ENCODE peak calls at places on chromosomes 7 and 10, in six cellular contexts. S is right lobe of liver, X is uterus, Z is body of pancreas, W is Peyer's patch, J is suprapubic skin. B is an unnamed sample.

GRCh38 chr10:24891823-24892222 is 60.6 kb downstream of the PRTFDC1 start:
- DNase-seq in S (no peak), X (no peak), Z (no peak), W (no peak), J (no peak), B (no peak)

GRCh38 chr7:72183835-72184234 is 228.3 kb downstream of the CALN1 start:
- DNase-seq in S (no peak), X (no peak), Z (no peak), W (no peak), J (no peak), B (no peak)

GRCh38 chr10:69065406-69066361 is 22.2 kb upstream of the SRGN start:
- DNase-seq in S (no peak), X (no peak), Z (peak; percentile 20), W (no peak), J (no peak), B (no peak)

GRCh38 chr7:130943336-130943901 is 209.4 kb upstream of the KLF14 start:
- DNase-seq in S (no peak), X (no peak), Z (no peak), W (no peak), J (no peak), B (no peak)

GRCh38 chr10:29861811-29862505 is 197.4 kb downstream of the JCAD start:
- DNase-seq in S (no peak), X (no peak), Z (no peak), W (no peak), J (no peak), B (no peak)

GRCh38 chr10:80108576-80109239 is 23.8 kb upstream of the PLAC9 start:
- DNase-seq in S (no peak), X (no peak), Z (no peak), W (no peak), J (no peak), B (no peak)

GRCh38 chr10:3942930-3943489 is 158.0 kb upstream of the KLF6 start:
- DNase-seq in S (no peak), X (no peak), Z (no peak), W (no peak), J (no peak), B (no peak)

GRCh38 chr10:59894114-59894513 is 12.2 kb downstream of the CCDC6 start:
- DNase-seq in S (no peak), X (peak; percentile 70), Z (peak; percentile 80), W (no peak), J (no peak), B (peak; percentile 69)

GRCh38 chr10:23046032-23046431 is 49.3 kb upstream of the MSRB2 start:
- DNase-seq in S (no peak), X (no peak), Z (no peak), W (no peak), J (no peak), B (no peak)

GRCh38 chr10:71931295-71931694 is 32.9 kb upstream of the CHST3 start:
- DNase-seq in S (no peak), X (no peak), Z (no peak), W (no peak), J (no peak), B (no peak)

GRCh38 chr7:50661345-50662058 is 96.3 kb upstream of the DDC start:
- DNase-seq in S (no peak), X (no peak), Z (no peak), W (peak; percentile 75), J (no peak), B (no peak)

GRCh38 chr7:46485481-46486065 is 564.5 kb upstream of the IGFBP3 start:
- DNase-seq in S (no peak), X (no peak), Z (no peak), W (no peak), J (no peak), B (no peak)

GRCh38 chr10:121772890-121773289 is 154.9 kb downstream of the ATE1 start:
- DNase-seq in S (no peak), X (no peak), Z (no peak), W (no peak), J (no peak), B (no peak)

GRCh38 chr7:157976406-157976805 is 611.2 kb downstream of the PTPRN2 start:
- DNase-seq in S (no peak), X (no peak), Z (no peak), W (no peak), J (no peak), B (no peak)

GRCh38 chr10:62046522-62047239 is 145.2 kb downstream of the ARID5B start:
- DNase-seq in S (no peak), X (peak; percentile 63), Z (no peak), W (no peak), J (no peak), B (no peak)

GRCh38 chr10:28331821-28332220 is 29.0 kb upstream of the MPP7 start:
- DNase-seq in S (no peak), X (no peak), Z (peak; percentile 25), W (no peak), J (no peak), B (no peak)

GRCh38 chr10:42962120-42962901 is 114.6 kb upstream of the RET start:
- DNase-seq in S (peak; percentile 15), X (no peak), Z (no peak), W (no peak), J (peak; percentile 76), B (peak; percentile 2)

GRCh38 chr10:43225787-43226153 is 41.1 kb downstream of the RASGEF1A start:
- DNase-seq in S (peak; percentile 14), X (peak; percentile 10), Z (no peak), W (no peak), J (peak; percentile 59), B (peak; percentile 3)

GRCh38 chr7:1159933-1160664 is at the start of gene ZFAND2A:
- DNase-seq in S (peak; percentile 100), X (peak; percentile 98), Z (peak; percentile 99), W (peak; percentile 99), J (peak; percentile 99), B (peak; percentile 99)
- TF ChIP-seq POLR2A in S (peak; percentile 90), X (peak; percentile 88), Z (peak; percentile 94), W (peak; percentile 78), J (no peak), B (peak; percentile 96)

DNA sequence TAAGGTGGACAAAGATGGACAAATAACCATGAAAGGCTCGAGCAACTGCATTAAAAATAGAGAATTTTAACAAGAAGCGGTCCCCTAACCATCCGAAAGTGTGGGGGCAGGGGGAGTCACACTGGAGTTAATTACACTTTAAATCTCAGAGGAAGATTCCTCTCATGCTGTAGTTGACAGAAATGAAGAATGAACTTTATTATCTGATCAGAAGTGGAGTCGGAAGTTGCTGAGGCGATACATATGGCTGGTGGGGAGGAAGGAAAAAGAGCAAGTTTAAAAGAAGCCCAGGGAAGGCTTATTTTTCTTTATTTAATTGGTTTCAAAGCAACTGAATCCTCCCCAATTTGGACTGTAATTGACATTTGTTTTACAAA is 102.3 kb upstream of the FAM171A1 start:
- DNase-seq in S (no peak), X (no peak), Z (no peak), W (no peak), J (no peak), B (no peak)
- H3K4me3 ChIP-seq in S (no peak overlapping the region), X (no peak overlapping the region), Z (no peak overlapping the region), W (no peak overlapping the region), J (no peak overlapping the region), B (no peak overlapping the region)

GRCh38 chr10:132494831-132495230 is 42.8 kb upstream of the INPP5A start:
- DNase-seq in S (no peak), X (peak; percentile 17), Z (peak; percentile 2), W (no peak), J (no peak), B (no peak)
- TF ChIP-seq POLR2A in S (no peak), X (no peak), Z (no peak), W (no peak), J (no peak), B (no peak)

GRCh38 chr10:16819436-16819835 is 2.2 kb upstream of the RSU1 start:
- DNase-seq in S (no peak), X (no peak), Z (no peak), W (no peak), J (no peak), B (no peak)

GRCh38 chr10:16816142-16816541 is 1.1 kb downstream of the RSU1 start:
- DNase-seq in S (no peak), X (no peak), Z (peak; percentile 53), W (no peak), J (no peak), B (no peak)

GRCh38 chr10:16819026-16819425 is 1.8 kb upstream of the RSU1 start:
- DNase-seq in S (no peak), X (no peak), Z (no peak), W (no peak), J (no peak), B (no peak)

GRCh38 chr10:16817125-16818019 is at the start of gene RSU1:
- DNase-seq in S (peak; percentile 100), X (peak; percentile 100), Z (peak; percentile 100), W (peak; percentile 100), J (peak; percentile 100), B (peak; percentile 100)

DNA sequence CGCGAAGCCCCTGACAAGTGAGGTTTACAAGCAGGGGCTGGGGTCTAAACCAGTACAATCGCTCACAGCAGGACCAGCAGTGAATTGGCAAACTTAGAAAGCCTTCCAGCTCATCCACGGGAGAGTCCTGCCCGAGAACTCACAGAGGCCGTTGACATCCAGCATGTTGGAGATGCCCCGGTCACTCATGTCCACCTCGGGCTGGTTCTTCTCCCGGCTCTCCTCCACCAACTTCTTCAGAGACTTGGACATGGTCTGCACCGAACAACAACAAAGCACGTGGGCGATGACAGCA is 447 bp downstream of the RSU1 start:
- DNase-seq in S (no peak), X (no peak), Z (no peak), W (no peak), J (no peak), B (no peak)
- H3K4me3 ChIP-seq in S (peak overlapping the region; percentile 61), X (peak overlapping the region; percentile 81), Z (peak overlapping the region; percentile 44), W (peak overlapping the region; percentile 74), J (peak overlapping the region; percentile 67), B (peak overlapping the region; percentile 80)

DNA sequence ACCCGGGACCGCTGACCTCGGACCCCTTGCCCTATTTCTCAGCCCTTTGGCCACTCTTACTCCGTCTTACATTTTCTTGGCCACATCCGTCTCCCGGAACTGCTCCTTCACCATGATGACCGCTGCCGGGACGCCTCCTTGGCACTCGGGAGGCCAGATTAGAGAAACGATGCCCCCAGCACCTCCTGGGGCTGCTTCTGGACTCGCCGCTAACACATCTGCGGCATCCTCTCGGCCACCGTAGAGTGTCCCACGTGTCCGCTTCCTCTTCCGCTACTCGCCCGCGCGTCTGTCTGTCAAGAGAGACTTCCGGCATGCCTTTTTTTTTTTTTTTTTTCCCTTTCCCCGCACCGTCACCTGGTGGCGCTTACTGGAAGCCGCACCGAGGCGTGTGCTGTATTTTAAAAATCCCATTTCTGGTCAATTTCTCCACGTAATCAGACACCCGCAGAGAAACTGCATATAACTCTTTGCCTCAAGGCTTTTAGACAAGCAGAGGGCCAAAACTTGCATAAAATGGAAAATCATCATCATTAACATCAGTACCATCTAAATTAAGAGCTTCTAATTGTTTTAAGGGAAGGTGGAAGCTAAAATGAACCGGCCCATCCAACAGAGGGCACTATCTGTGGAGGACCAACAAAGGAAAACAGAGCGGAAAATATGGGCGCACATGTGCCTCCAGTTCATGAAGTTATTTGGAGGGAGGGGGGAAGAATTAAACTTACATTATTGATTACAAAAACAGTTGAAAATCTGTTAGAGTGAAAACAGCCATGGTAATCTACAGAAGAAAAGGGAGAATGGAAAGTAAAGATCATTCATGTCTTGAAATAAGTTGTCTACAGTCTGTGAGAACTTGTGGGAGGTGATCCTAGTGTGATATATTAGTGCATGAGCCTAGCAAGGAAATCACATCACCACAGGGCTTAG is at the start of gene POLR3A:
- DNase-seq in S (peak; percentile 94), X (peak; percentile 95), Z (peak; percentile 98), W (peak; percentile 90), J (peak; percentile 98), B (peak; percentile 96)
- TF ChIP-seq POLR2A in S (no peak), X (peak; percentile 32), Z (peak; percentile 57), W (peak; percentile 18), J (no peak), B (no peak)

B was measured in transverse colon.